ENCODE peak calls at places on chromosomes 11 and 22, in six cellular contexts. Q is neuronal stem cell, M is IMR-90, H is H1, T is mesenchymal stem cell, S is trophoblast cell. W is an unnamed sample.

GRCh38 chr11:35742707-35743454 is 80.3 kb downstream of the TRIM44 start:
- DNase-seq in S (no peak), H (no peak), Q (no peak), M (no peak), T (no peak), W (no peak)

GRCh38 chr11:65586676-65587075 is 8.9 kb downstream of the KCNK7 start:
- DNase-seq in M (no peak), S (no peak), Q (peak), H (no peak), T (peak), W (peak)

GRCh38 chr11:569273-569885 is 6.9 kb upstream of the PHRF1 start:
- DNase-seq in M (no peak), Q (no peak), S (peak), H (no peak), T (no peak), W (no peak)

GRCh38 chr22:50074056-50074455 is 11.2 kb downstream of the MLC1 start:
- DNase-seq in M (no peak), Q (no peak), S (no peak), T (no peak), H (peak), W (peak)

GRCh38 chr11:66158156-66158555 is 88.1 kb downstream of the PACS1 start:
- DNase-seq in Q (no peak), T (no peak), H (no peak), S (peak), M (no peak), W (no peak)

GRCh38 chr22:38034278-38034882 is 22.8 kb upstream of the PICK1 start:
- DNase-seq in T (peak), S (peak), H (peak), M (peak), Q (peak), W (peak)

GRCh38 chr11:71500601-71501021 is 26.5 kb upstream of the KRTAP5-7 start:
- DNase-seq in H (no peak), S (no peak), M (no peak), Q (no peak), T (no peak), W (no peak)

GRCh38 chr11:11383995-11384394 is 30.9 kb upstream of the CSNK2A3 start:
- DNase-seq in Q (no peak), H (no peak), M (no peak), S (peak), T (no peak), W (no peak)

GRCh38 chr22:45867906-45868555 is 108.9 kb downstream of the WNT7B start:
- DNase-seq in M (no peak), S (no peak), Q (no peak), T (no peak), H (peak), W (peak)

GRCh38 chr11:47183031-47183856 is 3.0 kb downstream of the PACSIN3 start:
- DNase-seq in S (no peak), M (no peak), H (no peak), Q (no peak), T (no peak), W (no peak)

GRCh38 chr11:73795925-73796632 is 8.4 kb downstream of the MRPL48 start:
- DNase-seq in S (no peak), M (no peak), T (no peak), Q (no peak), H (peak), W (peak)

GRCh38 chr11:125132586-125132985 is 21.2 kb upstream of the TMEM218 start:
- DNase-seq in M (peak), H (no peak), S (peak), T (no peak), Q (no peak), W (no peak)

GRCh38 chr11:116578971-116579687 is 193.7 kb downstream of the BUD13 start:
- DNase-seq in H (peak), S (no peak), M (no peak), Q (peak), T (no peak), W (peak)

GRCh38 chr22:28297504-28297903 is 378.4 kb upstream of the PITPNB start:
- DNase-seq in T (peak), S (no peak), Q (no peak), M (peak), H (no peak), W (no peak)

GRCh38 chr22:39220897-39221850 is 23.6 kb downstream of the PDGFB start:
- DNase-seq in M (peak), T (no peak), S (peak), Q (no peak), H (no peak), W (peak)

GRCh38 chr11:13324141-13324540 is 46.6 kb downstream of the BMAL1 start:
- DNase-seq in H (no peak), T (no peak), M (no peak), Q (no peak), S (peak), W (no peak)

GRCh38 chr11:35614949-35615569 is 3.2 kb upstream of the FJX1 start:
- DNase-seq in S (no peak), T (no peak), H (no peak), Q (no peak), M (no peak), W (no peak)

GRCh38 chr11:44305643-44306468 is 4.1 kb downstream of the ALX4 start:
- DNase-seq in M (no peak), H (peak), T (peak), Q (no peak), S (peak), W (no peak)

GRCh38 chr11:12175694-12176241 is 65.4 kb downstream of the MICAL2 start:
- DNase-seq in M (peak), Q (no peak), T (peak), S (peak), H (no peak), W (no peak)

GRCh38 chr11:96257972-96258951 is 84.7 kb downstream of the MAML2 start:
- DNase-seq in H (no peak), S (no peak), M (peak), T (peak), Q (no peak), W (no peak)

GRCh38 chr22:28955817-28956216 is 72.4 kb downstream of the ZNRF3 start:
- DNase-seq in Q (no peak), T (peak), H (no peak), S (no peak), M (no peak), W (no peak)

GRCh38 chr11:103812680-103813079 is 223.8 kb upstream of the DDI1 start:
- DNase-seq in Q (no peak), M (no peak), T (no peak), S (no peak), H (no peak), W (no peak)

GRCh38 chr11:17391493-17392355 is 3.3 kb upstream of the KCNJ11 start:
- DNase-seq in M (no peak), Q (no peak), H (no peak), T (no peak), S (no peak), W (no peak)

GRCh38 chr11:100823360-100823759 is 136.3 kb downstream of the ARHGAP42 start:
- DNase-seq in H (no peak), T (no peak), S (no peak), Q (no peak), M (peak), W (no peak)

GRCh38 chr11:2883717-2884423 is 1.7 kb downstream of the CDKN1C start:
- DNase-seq in S (peak), H (no peak), Q (no peak), M (no peak), T (peak), W (no peak)

GRCh38 chr11:17519031-17519430 is 25.2 kb downstream of the USH1C start:
- DNase-seq in M (no peak), S (no peak), Q (no peak), H (no peak), T (no peak), W (no peak)

GRCh38 chr11:82046778-82047177 is 686.9 kb downstream of the FAM181B start:
- DNase-seq in Q (no peak), T (no peak), M (peak), H (no peak), S (no peak), W (no peak)

GRCh38 chr11:19844806-19845205 is 132.2 kb downstream of the NAV2 start:
- DNase-seq in T (no peak), Q (no peak), S (no peak), H (no peak), M (no peak), W (no peak)

GRCh38 chr11:9990221-9990973 is 303.6 kb downstream of the SBF2 start:
- DNase-seq in T (peak), M (peak), H (no peak), Q (no peak), S (peak), W (no peak)

GRCh38 chr22:31187627-31188026 is 24.5 kb upstream of the LIMK2 start:
- DNase-seq in S (no peak), Q (no peak), M (no peak), H (no peak), T (no peak), W (no peak)

GRCh38 chr11:95108671-95109551 is 19.3 kb downstream of the ENDOD1 start:
- DNase-seq in H (no peak), S (no peak), M (peak), Q (no peak), T (peak), W (no peak)

GRCh38 chr11:120178441-120179070 is 32.3 kb upstream of the OAF start:
- DNase-seq in H (no peak), S (no peak), M (peak), Q (no peak), T (no peak), W (no peak)

GRCh38 chr22:20857838-20858614 is 585 bp downstream of the PI4KA start:
- DNase-seq in T (peak), H (peak), S (peak), M (peak), Q (peak), W (peak)

GRCh38 chr11:73241300-73241699 is 23.2 kb downstream of the P2RY2 start:
- DNase-seq in H (no peak), S (no peak), Q (no peak), T (no peak), M (no peak), W (no peak)

DNA sequence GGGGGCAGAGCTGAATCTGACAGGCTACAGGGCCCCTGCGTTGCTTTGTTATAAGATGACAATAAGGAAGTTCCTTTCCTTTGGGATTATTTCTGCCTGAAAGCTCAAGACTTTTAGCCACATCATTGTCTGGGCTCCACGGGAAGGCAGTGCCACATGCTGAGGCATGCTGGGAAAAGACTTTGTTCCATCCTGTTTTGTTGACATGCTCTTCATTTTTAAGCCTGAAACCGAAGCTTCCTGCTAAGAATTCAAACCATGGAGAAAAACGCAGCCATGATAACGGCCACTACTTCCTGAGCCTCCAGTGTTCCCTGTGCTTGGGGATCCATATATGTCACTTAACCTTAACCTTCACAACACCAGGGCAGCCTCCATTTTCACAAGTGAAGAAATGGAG is 5.5 kb upstream of the TCF20 start:
- DNase-seq in T (no peak), Q (peak), H (no peak), S (no peak), M (no peak), W (no peak)
- H4K91ac ChIP-seq in T (no peak), Q (no peak), H (no peak), S (no peak), M (no peak), W (no peak)

GRCh38 chr11:34223021-34223813 is 117.8 kb downstream of the NAT10 start:
- DNase-seq in H (no peak), Q (no peak), T (peak), M (peak), S (peak), W (no peak)

GRCh38 chr11:34224434-34224966 is 119.1 kb downstream of the NAT10 start:
- DNase-seq in S (no peak), T (no peak), H (no peak), M (no peak), Q (no peak), W (no peak)

GRCh38 chr11:34222030-34222429 is 116.6 kb downstream of the NAT10 start:
- DNase-seq in H (no peak), Q (no peak), M (no peak), T (no peak), S (peak), W (no peak)

GRCh38 chr11:34223907-34224306 is 118.5 kb downstream of the NAT10 start:
- DNase-seq in M (no peak), S (no peak), T (no peak), H (no peak), Q (no peak), W (no peak)

DNA sequence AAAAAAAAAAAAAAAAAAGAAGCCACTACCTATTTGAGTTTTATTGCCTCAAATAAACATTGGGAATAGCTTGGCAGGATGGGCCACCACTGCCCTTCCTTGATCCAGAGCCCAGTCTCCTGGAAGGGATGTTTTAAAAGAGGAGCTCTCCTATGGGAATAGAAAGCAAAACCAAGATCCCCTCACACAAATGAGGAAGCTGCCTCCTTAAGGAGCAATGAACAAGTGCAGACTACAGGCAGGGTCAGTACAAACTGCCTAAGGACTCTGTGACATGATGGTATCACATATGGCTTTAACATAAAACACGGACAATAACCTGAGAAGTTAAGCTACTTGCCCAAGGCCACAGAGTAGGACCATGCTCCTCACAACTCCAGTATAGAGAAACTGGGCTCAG is 120.8 kb downstream of the NAT10 start:
- DNase-seq in H (no peak), T (no peak), Q (no peak), S (peak), M (no peak), W (no peak)
- H4K91ac ChIP-seq in H (no peak), T (no peak), Q (no peak), S (no peak), M (no peak), W (no peak)

GRCh38 chr11:108985611-108986279 is 320.9 kb downstream of the DDX10 start:
- DNase-seq in Q (no peak), T (peak), H (no peak), M (peak), S (no peak), W (no peak)
- H4K91ac ChIP-seq in Q (no peak), T (no peak), H (no peak), M (peak), S (no peak), W (no peak)

DNA sequence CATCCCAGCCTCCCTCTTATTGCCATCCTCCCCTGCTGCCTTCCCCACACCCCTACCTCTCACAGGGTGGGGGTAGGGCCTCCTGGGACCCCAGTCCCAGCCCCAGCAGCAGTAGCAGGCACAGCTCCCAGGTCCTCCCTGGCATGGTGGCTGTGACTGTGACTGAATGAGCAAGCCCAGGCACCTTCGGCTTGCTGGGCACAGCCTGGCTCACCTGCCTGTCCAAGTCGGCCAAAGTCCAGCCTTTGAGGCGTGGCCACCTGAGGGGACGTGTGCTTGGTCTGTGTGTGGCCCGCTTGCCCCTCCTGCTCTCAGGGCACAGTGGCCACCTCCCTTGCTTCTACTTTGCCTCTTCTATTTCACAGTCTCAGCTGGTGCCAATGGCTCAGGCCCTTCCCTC is at the start of gene TREH:
- DNase-seq in M (no peak), T (no peak), Q (no peak), H (no peak), S (no peak), W (no peak)
- H4K91ac ChIP-seq in M (no peak), T (no peak), Q (no peak), H (peak), S (no peak), W (no peak)

GRCh38 chr22:19811211-19811621 is 43.5 kb downstream of the GNB1L start:
- DNase-seq in Q (no peak), T (no peak), M (no peak), S (no peak), H (peak), W (no peak)
- H4K91ac ChIP-seq in Q (no peak), T (no peak), M (no peak), S (no peak), H (no peak), W (no peak)

GRCh38 chr22:35678836-35679235 is 30.6 kb downstream of the APOL6 start:
- DNase-seq in M (no peak), T (no peak), H (no peak), S (no peak), Q (no peak), W (no peak)

GRCh38 chr22:35677460-35678187 is 29.4 kb downstream of the APOL6 start:
- DNase-seq in M (no peak), Q (no peak), S (no peak), H (no peak), T (no peak), W (no peak)

GRCh38 chr22:35674335-35674734 is 26.1 kb downstream of the APOL6 start:
- DNase-seq in Q (no peak), M (no peak), T (no peak), S (no peak), H (no peak), W (no peak)
- H4K91ac ChIP-seq in Q (no peak), M (no peak), T (no peak), S (no peak), H (no peak), W (no peak)

DNA sequence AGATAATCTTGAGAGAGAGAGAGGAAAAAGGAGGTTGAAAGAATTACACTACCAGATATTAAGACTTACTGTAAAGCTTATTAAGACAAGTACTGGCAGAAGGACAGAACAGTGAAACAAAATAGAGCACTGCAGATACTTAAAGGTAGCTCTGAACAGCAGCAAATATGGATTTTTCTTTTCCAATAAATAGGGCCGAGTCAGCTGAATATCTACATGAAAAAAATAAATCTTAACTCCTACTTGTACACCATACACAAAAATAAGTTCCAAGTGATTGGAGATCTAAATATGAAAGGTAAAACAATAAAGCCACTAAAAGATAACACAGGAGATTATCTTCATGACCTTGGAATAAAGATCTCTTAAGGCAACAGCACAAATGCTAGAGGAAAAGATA is 12.4 kb downstream of the THAP12 start:
- DNase-seq in M (no peak), T (no peak), S (no peak), H (no peak), Q (no peak), W (no peak)
- H4K91ac ChIP-seq in M (no peak), T (no peak), S (no peak), H (no peak), Q (no peak), W (no peak)